ENCODE peak calls at places on chromosomes 11 and 22, in six cellular contexts. Y, P, W, Q, A and Z are unnamed samples.

GRCh38 chr11:46237248-46238077 is 40.0 kb upstream of the CREB3L1 start:
- DNase-seq in Y (peak; percentile 80), P (peak; percentile 46), W (no peak), Q (peak; percentile 97), A (no peak), Z (no peak)

GRCh38 chr22:45336971-45337431 is 27.3 kb downstream of the FAM118A start:
- DNase-seq in Y (peak; percentile 32), P (peak; percentile 66), W (peak; percentile 86), Q (no peak), A (peak; percentile 54), Z (no peak)

GRCh38 chr11:46601129-46601528 is 7.3 kb upstream of the AMBRA1 start:
- DNase-seq in Y (no peak), P (no peak), W (no peak), Q (no peak), A (no peak), Z (no peak)

GRCh38 chr22:18024956-18025720 is 777 bp upstream of the MICAL3 start:
- DNase-seq in Y (no peak), P (no peak), W (no peak), Q (no peak), A (no peak), Z (no peak)

GRCh38 chr22:46674367-46674781 is 54.2 kb downstream of the GRAMD4 start:
- DNase-seq in Y (no peak), P (no peak), W (no peak), Q (no peak), A (no peak), Z (no peak)

GRCh38 chr11:65864758-65865471 is 4.7 kb downstream of the MUS81 start:
- DNase-seq in Y (no peak), P (no peak), W (no peak), Q (no peak), A (no peak), Z (no peak)

GRCh38 chr11:43508511-43508918 is 149.8 kb downstream of the TTC17 start:
- DNase-seq in Y (peak; percentile 37), P (no peak), W (no peak), Q (peak; percentile 71), A (no peak), Z (no peak)

GRCh38 chr22:29477919-29478318 is 2.1 kb upstream of the NEFH start:
- DNase-seq in Y (no peak), P (no peak), W (peak; percentile 36), Q (no peak), A (no peak), Z (no peak)

GRCh38 chr22:25558341-25558740 is 6.1 kb upstream of the GRK3 start:
- DNase-seq in Y (no peak), P (no peak), W (no peak), Q (no peak), A (no peak), Z (no peak)

GRCh38 chr22:27032121-27032761 is 374.9 kb downstream of the MIAT start:
- DNase-seq in Y (no peak), P (peak; percentile 11), W (peak; percentile 9), Q (no peak), A (peak; percentile 18), Z (no peak)

GRCh38 chr11:34173050-34173449 is 67.6 kb downstream of the NAT10 start:
- DNase-seq in Y (no peak), P (no peak), W (no peak), Q (no peak), A (no peak), Z (no peak)

GRCh38 chr11:132205006-132205405 is 834.6 kb downstream of the NTM start:
- DNase-seq in Y (no peak), P (no peak), W (no peak), Q (no peak), A (no peak), Z (no peak)

GRCh38 chr11:90614318-90614717 is 391.5 kb upstream of the CHORDC1 start:
- DNase-seq in Y (no peak), P (no peak), W (no peak), Q (no peak), A (no peak), Z (no peak)

GRCh38 chr11:122843281-122844150 is 5.2 kb downstream of the CRTAM start:
- DNase-seq in Y (peak; percentile 50), P (no peak), W (peak; percentile 77), Q (no peak), A (peak; percentile 23), Z (no peak)

GRCh38 chr11:104001474-104001873 is 35.0 kb upstream of the DDI1 start:
- DNase-seq in Y (no peak), P (no peak), W (no peak), Q (peak; percentile 21), A (no peak), Z (no peak)

GRCh38 chr22:41603873-41604332 is 14.3 kb upstream of the PMM1 start:
- DNase-seq in Y (no peak), P (no peak), W (no peak), Q (no peak), A (no peak), Z (no peak)

GRCh38 chr11:69486056-69486772 is 4.8 kb downstream of the LINC01488 start:
- DNase-seq in Y (no peak), P (no peak), W (no peak), Q (no peak), A (no peak), Z (no peak)

GRCh38 chr11:13104619-13105236 is 95.6 kb downstream of the RASSF10 start:
- DNase-seq in Y (no peak), P (no peak), W (peak; percentile 54), Q (no peak), A (no peak), Z (no peak)

GRCh38 chr22:37764622-37765021 is 43.1 kb upstream of the GCAT start:
- DNase-seq in Y (no peak), P (no peak), W (no peak), Q (no peak), A (no peak), Z (no peak)

GRCh38 chr22:25900880-25901279 is 158.9 kb downstream of the MYO18B start:
- DNase-seq in Y (no peak), P (no peak), W (no peak), Q (no peak), A (no peak), Z (no peak)

GRCh38 chr22:36182871-36183270 is 18.7 kb downstream of the APOL4 start:
- DNase-seq in Y (no peak), P (no peak), W (no peak), Q (no peak), A (no peak), Z (no peak)

GRCh38 chr11:65695459-65696241 is 16.4 kb upstream of the KAT5 start:
- DNase-seq in Y (peak; percentile 47), P (no peak), W (peak; percentile 92), Q (no peak), A (peak; percentile 89), Z (no peak)

GRCh38 chr11:61082931-61083531 is 19.3 kb upstream of the CD5 start:
- DNase-seq in Y (no peak), P (no peak), W (no peak), Q (no peak), A (no peak), Z (no peak)

GRCh38 chr22:45036154-45036553 is 26.3 kb upstream of the PHF21B start:
- DNase-seq in Y (peak; percentile 28), P (no peak), W (no peak), Q (peak; percentile 9), A (no peak), Z (no peak)